ENCODE peak calls at places on chromosomes 13 and 19, in nine cellular contexts. W, L, Z, N, E, R, I, A and D are unnamed samples.

GRCh38 chr19:28472111-28472510 is 740.8 kb downstream of the UQCRFS1 start:
- DNase-seq in W (no peak), R (no peak), E (no peak), A (no peak), N (no peak), Z (peak), L (no peak), I (no peak), D (no peak)

GRCh38 chr19:14544977-14545715 is 15.8 kb downstream of the TECR start:
- DNase-seq in W (no peak), I (no peak), E (no peak), R (peak), Z (no peak), L (no peak), N (no peak), A (no peak), D (no peak)

GRCh38 chr13:112774829-112775565 is 85.2 kb downstream of the ATP11A start:
- DNase-seq in Z (no peak), R (no peak), L (no peak), E (no peak), W (no peak), N (no peak), I (no peak), A (no peak), D (no peak)

GRCh38 chr13:33150146-33150545 is 133.9 kb downstream of the KL start:
- DNase-seq in R (no peak), W (peak), E (no peak), I (no peak), Z (peak), N (no peak), L (no peak), A (no peak), D (no peak)

GRCh38 chr19:50723069-50723468 is at the start of gene CLEC11A:
- DNase-seq in E (no peak), Z (peak), A (no peak), I (no peak), R (peak), N (no peak), W (no peak), L (peak), D (no peak)

GRCh38 chr13:83125791-83126190 is 756.5 kb downstream of the SLITRK1 start:
- DNase-seq in W (no peak), R (no peak), Z (no peak), E (no peak), L (no peak), N (no peak), I (no peak), A (no peak), D (no peak)

GRCh38 chr13:70457474-70457873 is 349.2 kb upstream of the KLHL1 start:
- DNase-seq in N (no peak), R (peak), L (no peak), E (no peak), I (no peak), A (no peak), Z (no peak), W (peak), D (no peak)

GRCh38 chr19:17402982-17403855 is 2.2 kb downstream of the BST2 start:
- DNase-seq in I (no peak), A (no peak), W (no peak), N (peak), R (peak), Z (peak), L (peak), E (peak), D (peak)

GRCh38 chr19:55149078-55150003 is at the start of gene TNNT1:
- DNase-seq in L (peak), W (peak), A (no peak), Z (peak), N (peak), E (peak), R (peak), I (no peak), D (no peak)

GRCh38 chr19:4401482-4402170 is 814 bp upstream of the CHAF1A start:
- DNase-seq in A (no peak), W (no peak), E (no peak), N (no peak), L (no peak), I (no peak), R (no peak), Z (no peak), D (peak)

GRCh38 chr13:26010487-26011207 is 41.2 kb downstream of the SHISA2 start:
- DNase-seq in A (no peak), E (no peak), I (no peak), L (no peak), R (no peak), W (no peak), N (no peak), Z (no peak), D (no peak)

GRCh38 chr19:17073869-17074627 is 1.2 kb downstream of the HAUS8 start:
- DNase-seq in Z (peak), W (no peak), A (no peak), R (no peak), E (no peak), I (peak), N (no peak), L (peak), D (peak)

GRCh38 chr13:83057119-83057518 is 825.2 kb downstream of the SLITRK1 start:
- DNase-seq in W (peak), L (no peak), I (no peak), Z (peak), E (no peak), N (no peak), A (no peak), R (no peak), D (no peak)

GRCh38 chr13:66586489-66586888 is 643.6 kb downstream of the PCDH9 start:
- DNase-seq in R (no peak), Z (no peak), A (no peak), N (no peak), L (no peak), I (no peak), E (no peak), W (no peak), D (no peak)

GRCh38 chr19:13428352-13428751 is 77.9 kb downstream of the CACNA1A start:
- DNase-seq in R (no peak), E (no peak), L (peak), A (peak), I (peak), Z (peak), N (peak), W (peak), D (peak)

GRCh38 chr13:114089751-114090400 is 42.5 kb downstream of the RASA3 start:
- DNase-seq in E (no peak), A (no peak), Z (no peak), I (no peak), L (no peak), W (no peak), N (no peak), R (no peak), D (no peak)

GRCh38 chr13:70812481-70812880 is 704.2 kb upstream of the KLHL1 start:
- DNase-seq in Z (no peak), E (no peak), R (no peak), A (no peak), W (peak), L (no peak), I (no peak), N (no peak), D (no peak)

GRCh38 chr13:45185286-45185685 is 15.6 kb downstream of the KCTD4 start:
- DNase-seq in W (no peak), N (no peak), A (no peak), L (no peak), Z (no peak), E (no peak), I (no peak), R (no peak), D (no peak)

GRCh38 chr19:47610902-47611301 is 2.0 kb downstream of the BICRA start:
- DNase-seq in R (no peak), L (no peak), E (no peak), A (no peak), I (no peak), N (no peak), W (no peak), Z (peak), D (no peak)

GRCh38 chr13:98254541-98254940 is 77.5 kb upstream of the RNF113B start:
- DNase-seq in I (no peak), N (peak), W (no peak), L (no peak), E (no peak), R (no peak), Z (peak), A (no peak), D (no peak)

GRCh38 chr13:41916173-41916954 is 44.5 kb downstream of the VWA8 start:
- DNase-seq in L (no peak), E (no peak), N (no peak), I (peak), A (no peak), R (peak), W (peak), Z (peak), D (peak)
- TF ChIP-seq EZH2phosphoT487 in L (no peak), E (no peak), N (no peak), I (no peak), A (no peak), R (no peak), W (no peak), Z (no peak), D (no peak)

GRCh38 chr13:68304287-68304893 is 1074.3 kb upstream of the PCDH9 start:
- DNase-seq in R (peak), W (peak), Z (peak), L (peak), N (peak), E (peak), I (peak), A (peak), D (peak)
- H3K4me2 ChIP-seq in R (no peak), W (no peak), Z (no peak), L (no peak), N (no peak), E (no peak), I (no peak), A (no peak), D (no peak)

GRCh38 chr13:94351292-94352000 is 128.0 kb downstream of the DCT start:
- DNase-seq in A (no peak), N (no peak), R (no peak), L (no peak), W (peak), I (no peak), Z (peak), E (no peak), D (no peak)

GRCh38 chr13:94346261-94347019 is 133.0 kb downstream of the DCT start:
- DNase-seq in I (no peak), Z (no peak), W (no peak), N (no peak), A (no peak), L (no peak), R (no peak), E (no peak), D (no peak)

DNA sequence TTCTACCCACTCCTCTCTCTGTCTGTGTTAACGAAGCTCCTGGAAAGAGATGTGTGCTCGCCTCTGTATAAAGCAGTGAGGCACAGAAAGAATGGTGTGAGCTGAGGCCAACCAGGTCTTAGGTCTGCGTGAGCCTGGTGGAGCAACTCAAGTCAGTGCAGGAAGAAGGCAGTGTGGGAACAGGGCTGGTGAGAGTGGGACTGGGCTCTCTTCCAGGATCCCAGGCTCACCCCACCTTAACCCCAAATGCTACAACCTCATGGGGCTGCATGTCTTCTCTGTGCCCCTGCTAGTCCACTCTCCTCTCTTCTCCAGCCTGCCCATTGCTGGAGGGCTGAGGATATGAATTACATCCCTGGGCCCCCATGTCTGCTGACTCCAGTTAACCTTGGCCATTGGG is 127.4 kb downstream of the DCT start:
- DNase-seq in N (no peak), L (no peak), R (no peak), W (no peak), E (no peak), Z (peak), I (no peak), A (no peak), D (no peak)
- TF ChIP-seq EZH2phosphoT487 in N (no peak), L (no peak), R (no peak), W (no peak), E (no peak), Z (no peak), I (no peak), A (no peak), D (no peak)

GRCh38 chr19:953501-954271 is 27.9 kb downstream of the ARID3A start:
- DNase-seq in W (no peak), Z (no peak), E (peak), R (peak), A (no peak), L (peak), N (no peak), I (no peak), D (no peak)
- H3K4me2 ChIP-seq in W (peak), Z (no peak), E (peak), R (peak), A (peak), L (peak), N (no peak), I (no peak), D (peak)

DNA sequence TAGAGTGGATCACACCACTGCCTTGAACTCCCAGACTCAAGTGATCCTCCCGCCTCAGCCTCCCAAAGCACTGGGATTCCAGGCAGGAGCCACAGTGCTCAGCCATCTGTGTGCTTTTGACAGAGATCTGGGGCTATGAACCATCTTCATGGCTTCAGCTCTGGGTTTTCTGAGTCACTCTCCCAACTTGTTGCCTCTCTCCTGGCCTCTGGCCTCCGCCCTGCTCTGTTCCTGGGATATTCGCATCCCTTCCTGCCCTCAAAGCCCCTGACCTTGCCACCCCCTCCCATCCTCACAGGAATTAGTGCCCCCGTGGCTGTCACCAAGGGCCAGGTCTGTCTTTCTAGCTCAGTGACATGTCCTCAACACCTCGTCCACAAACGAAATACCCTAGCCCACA is 5.7 kb upstream of the GMIP start:
- DNase-seq in L (peak), R (no peak), N (no peak), A (no peak), Z (peak), W (no peak), E (no peak), I (no peak), D (no peak)
- TF ChIP-seq EZH2phosphoT487 in L (no peak), R (no peak), N (no peak), A (no peak), Z (no peak), W (no peak), E (no peak), I (no peak), D (no peak)

DNA sequence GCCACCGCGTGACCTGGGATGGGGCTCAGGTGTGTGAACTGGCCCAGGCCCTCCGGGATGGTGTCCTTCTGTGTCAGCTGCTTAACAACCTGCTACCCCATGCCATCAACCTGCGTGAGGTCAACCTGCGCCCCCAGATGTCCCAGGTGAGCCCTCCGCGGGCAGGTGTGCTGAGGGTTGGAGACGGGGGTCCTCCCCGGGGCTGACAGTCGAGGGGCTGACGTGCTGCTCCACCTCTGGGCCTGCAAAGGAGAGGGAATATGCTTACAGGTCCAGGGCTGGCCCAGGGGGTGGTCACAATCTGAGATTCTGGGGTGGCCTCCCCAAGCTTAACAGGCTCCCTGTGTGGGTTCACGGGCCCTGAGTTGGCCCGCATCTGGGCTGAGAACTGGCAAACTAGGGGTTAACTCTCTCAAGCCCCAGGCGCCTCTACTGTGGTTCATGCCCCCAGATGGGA is 386 bp downstream of the VAV1 start:
- DNase-seq in A (no peak), E (no peak), Z (no peak), R (no peak), I (no peak), N (no peak), W (no peak), L (no peak), D (no peak)
- H3K4me2 ChIP-seq in A (no peak), E (no peak), Z (no peak), R (no peak), I (peak), N (no peak), W (no peak), L (peak), D (peak)

DNA sequence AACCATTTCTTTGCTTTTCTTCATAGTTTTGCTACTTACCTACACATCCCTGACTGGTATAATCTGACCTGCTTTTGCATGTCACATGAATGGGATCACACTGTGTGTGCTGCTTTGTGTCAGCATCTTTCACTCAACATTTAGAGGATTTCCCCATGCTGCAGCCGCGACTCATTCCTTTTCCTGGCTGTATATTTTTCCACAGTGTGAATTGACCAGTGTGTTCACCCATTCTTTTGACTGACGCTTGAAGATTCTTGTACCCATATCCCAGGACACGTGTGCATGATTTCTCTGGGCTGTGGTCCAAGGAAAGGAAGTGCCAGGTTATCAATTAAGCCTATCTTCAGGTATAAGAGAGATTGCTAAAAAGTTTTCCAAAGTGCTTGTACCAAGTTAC is 118.4 kb downstream of the DPF1 start:
- DNase-seq in N (no peak), W (no peak), Z (no peak), E (no peak), L (no peak), A (no peak), I (no peak), R (no peak), D (no peak)
- TF ChIP-seq EZH2phosphoT487 in N (no peak), W (no peak), Z (no peak), E (no peak), L (no peak), A (no peak), I (no peak), R (no peak), D (no peak)

GRCh38 chr19:34480971-34481821 is at the start of gene WTIP:
- DNase-seq in E (peak), W (peak), Z (peak), I (no peak), R (peak), L (peak), A (peak), N (peak), D (no peak)
- H3K4me2 ChIP-seq in E (peak), W (peak), Z (peak), I (no peak), R (peak), L (peak), A (peak), N (peak), D (no peak)

GRCh38 chr13:50894504-50894903 is 15.1 kb upstream of the RNASEH2B start:
- DNase-seq in I (no peak), E (no peak), A (no peak), W (no peak), R (no peak), Z (no peak), N (no peak), L (no peak), D (no peak)

GRCh38 chr13:50892162-50892944 is 17.2 kb upstream of the RNASEH2B start:
- DNase-seq in E (no peak), R (no peak), A (no peak), Z (no peak), W (no peak), I (peak), L (no peak), N (no peak), D (peak)

GRCh38 chr13:50891206-50891605 is 18.4 kb upstream of the RNASEH2B start:
- DNase-seq in L (no peak), I (peak), W (no peak), R (no peak), E (no peak), N (no peak), A (no peak), Z (no peak), D (peak)

GRCh38 chr13:50894042-50894441 is 15.5 kb upstream of the RNASEH2B start:
- DNase-seq in Z (no peak), E (no peak), N (no peak), A (no peak), L (peak), W (no peak), R (no peak), I (peak), D (peak)

DNA sequence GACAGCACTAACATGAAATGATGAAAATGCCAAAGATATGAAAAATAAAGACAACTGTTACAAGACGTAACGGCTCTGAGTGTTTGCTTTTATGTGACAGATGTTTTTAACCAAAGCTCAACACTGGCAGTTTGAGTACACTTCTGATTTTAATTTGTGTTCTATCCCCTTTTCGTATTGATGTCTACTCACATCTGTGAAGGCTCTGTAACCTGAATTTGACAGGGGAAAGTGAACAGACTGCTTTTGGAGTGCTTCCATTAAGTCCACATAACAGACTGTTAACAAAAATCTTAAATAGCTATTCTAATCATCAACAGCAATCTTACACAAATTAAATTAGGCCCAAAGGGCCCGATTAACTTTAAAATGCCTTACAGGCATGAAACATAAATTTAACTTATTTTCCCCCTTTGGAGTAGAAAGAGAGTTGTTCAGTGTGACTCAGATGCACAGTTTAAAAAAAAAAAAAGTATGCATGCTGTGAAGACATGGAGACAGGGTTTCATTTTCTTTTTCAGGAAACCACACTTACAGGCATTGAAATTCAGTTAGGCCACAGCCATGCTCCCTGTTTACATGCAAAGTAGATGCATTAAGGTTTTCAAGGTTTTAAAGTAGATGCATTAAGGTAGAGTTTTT is 16.3 kb upstream of the RNASEH2B start:
- DNase-seq in W (no peak), E (no peak), Z (peak), A (no peak), L (peak), R (no peak), N (peak), I (peak), D (peak)
- TF ChIP-seq EZH2phosphoT487 in W (no peak), E (no peak), Z (no peak), A (no peak), L (no peak), R (no peak), N (no peak), I (no peak), D (no peak)